ENCODE peak calls at places on chromosome 17, in seven cellular contexts. D is activated T-helper 1 cell treated with anti-CD3 and anti-CD28 coated beads, Interleukin-12 subunit alpha, Interleukin-12 subunit beta, Interleukin-2, Interleukin-4 antibody, amounts not matched to agents 30 ng/mL and 10 ng/mL and 1 ng/mL, durations not matched to agents 14 hours and 24 hours and 36 hours; P is CD8-positive, alpha-beta memory T cell; Y is central memory CD4-positive, alpha-beta T cell; C is smooth muscle cell of the brain vasculature; O is T-helper 1 cell; Z is GM13977. I is an unnamed sample.

GRCh38 chr17:69275751-69276150 is 47.1 kb upstream of the ABCA10 start:
- DNase-seq in Z (no peak), P (no peak), D (no peak), Y (no peak), O (no peak), C (no peak), I (no peak)

GRCh38 chr17:66371561-66371960 is 69.1 kb downstream of the PRKCA start:
- DNase-seq in D (no peak), C (no peak), Y (no peak), O (no peak), P (no peak), Z (no peak), I (no peak)

GRCh38 chr17:80840011-80840410 is 151.6 kb upstream of the CHMP6 start:
- DNase-seq in C (no peak), O (no peak), Y (no peak), Z (no peak), P (no peak), D (no peak), I (no peak)

GRCh38 chr17:81379523-81379942 is 15.7 kb upstream of the BAHCC1 start:
- DNase-seq in Y (no peak), C (no peak), P (no peak), Z (no peak), D (no peak), O (no peak), I (no peak)

GRCh38 chr17:28495626-28496025 is 10.5 kb upstream of the FOXN1 start:
- DNase-seq in C (no peak), Z (no peak), P (no peak), D (no peak), O (no peak), Y (no peak), I (no peak)

GRCh38 chr17:69651921-69652320 is 237.4 kb downstream of the MAP2K6 start:
- DNase-seq in P (no peak), Y (no peak), Z (no peak), D (no peak), O (no peak), C (no peak), I (no peak)

GRCh38 chr17:9217151-9218067 is 196.1 kb downstream of the NTN1 start:
- DNase-seq in Y (no peak), D (no peak), P (no peak), C (no peak), O (no peak), Z (no peak), I (peak)

GRCh38 chr17:45050680-45051059 is 762 bp downstream of the DCAKD start:
- DNase-seq in Z (no peak), O (peak), Y (peak), C (no peak), D (peak), P (peak), I (peak)

GRCh38 chr17:71921726-71922320 is 199.0 kb upstream of the SOX9 start:
- DNase-seq in P (no peak), Y (peak), O (peak), Z (no peak), C (no peak), D (no peak), I (peak)

GRCh38 chr17:18980682-18981384 is 23.7 kb downstream of the FAM83G start:
- DNase-seq in Y (no peak), C (no peak), O (no peak), D (no peak), P (no peak), Z (no peak), I (peak)

GRCh38 chr17:5885336-5885735 is 184.8 kb upstream of the WSCD1 start:
- DNase-seq in Y (no peak), C (no peak), P (no peak), D (no peak), Z (no peak), O (no peak), I (no peak)

GRCh38 chr17:29004081-29004692 is 1.6 kb downstream of the SEZ6 start:
- DNase-seq in C (no peak), Z (no peak), D (no peak), O (no peak), Y (no peak), P (no peak), I (peak)

GRCh38 chr17:47278561-47278960 is 24.9 kb downstream of the ITGB3 start:
- DNase-seq in Z (no peak), O (no peak), Y (no peak), D (no peak), C (no peak), P (no peak), I (no peak)

GRCh38 chr17:40121191-40121885 is 433 bp upstream of the MSL1 start:
- DNase-seq in C (no peak), Y (no peak), Z (no peak), P (no peak), O (no peak), D (no peak), I (peak)

GRCh38 chr17:76461765-76462555 is 5.4 kb upstream of the AANAT start:
- DNase-seq in P (no peak), O (no peak), Z (no peak), Y (no peak), D (no peak), C (no peak), I (no peak)

GRCh38 chr17:2709173-2709661 is 2.3 kb downstream of the CLUH start:
- DNase-seq in O (no peak), P (no peak), Z (peak), Y (no peak), D (no peak), C (no peak), I (no peak)

GRCh38 chr17:14144513-14144912 is 75.2 kb downstream of the COX10 start:
- DNase-seq in D (no peak), Z (no peak), Y (no peak), O (no peak), C (no peak), P (no peak), I (peak)

GRCh38 chr17:65559483-65559801 is 2.0 kb downstream of the AXIN2 start:
- DNase-seq in D (no peak), C (no peak), P (no peak), O (no peak), Z (no peak), Y (no peak), I (no peak)

GRCh38 chr17:50909765-50910661 is 43.9 kb upstream of the TOB1 start:
- DNase-seq in O (peak), D (peak), P (peak), C (no peak), Y (peak), Z (no peak), I (no peak)

GRCh38 chr17:78376161-78376560 is 2.3 kb upstream of the PGS1 start:
- DNase-seq in O (no peak), Z (no peak), Y (no peak), D (no peak), P (no peak), C (no peak), I (no peak)

GRCh38 chr17:43888548-43888947 is 18.8 kb downstream of the MPP2 start:
- DNase-seq in C (no peak), D (no peak), P (no peak), O (no peak), Y (no peak), Z (no peak), I (no peak)

GRCh38 chr17:41793749-41794602 is 7.5 kb upstream of the JUP start:
- DNase-seq in O (no peak), Z (no peak), P (no peak), C (no peak), Y (no peak), D (no peak), I (peak)

GRCh38 chr17:1179635-1180433 is at the start of gene ABR:
- DNase-seq in C (no peak), D (peak), P (peak), Y (peak), Z (peak), O (no peak), I (peak)

GRCh38 chr17:19747159-19747719 is 859 bp downstream of the ALDH3A1 start:
- DNase-seq in Z (no peak), D (no peak), P (no peak), O (no peak), Y (no peak), C (no peak), I (no peak)

GRCh38 chr17:76141212-76142043 is at the start of gene FOXJ1:
- DNase-seq in D (peak), Y (peak), P (peak), C (peak), Z (peak), O (peak), I (peak)

GRCh38 chr17:49191407-49191916 is 18.9 kb downstream of the GNGT2 start:
- DNase-seq in Z (no peak), O (peak), C (no peak), D (no peak), Y (no peak), P (no peak), I (no peak)